ENCODE peak calls at places on chromosomes 5 and 9, in ten cellular contexts. U is A549; X is NCI-H1092; M is RKO; E is PC-3; H is GDM1; S is germinal center; J is activated T-cell treated with anti-CD3 and anti-CD28 coated beads for 48 hours; N is osteoblast; Q is activated CD8-positive, alpha-beta T cell treated with anti-CD3 and anti-CD28 coated beads for 36 hours. Y is an unnamed sample.

GRCh38 chr5:51678335-51678734 is 295.1 kb downstream of the ISL1 start:
- DNase-seq in U (no peak), X (no peak), M (no peak), E (no peak), H (no peak), S (no peak), J (no peak), N (no peak), Q (no peak), Y (no peak)

GRCh38 chr9:103471241-103471640 is 476.1 kb downstream of the CYLC2 start:
- DNase-seq in U (no peak), X (no peak), M (no peak), E (peak), H (no peak), S (no peak), J (no peak), N (no peak), Q (no peak), Y (no peak)

GRCh38 chr5:139147743-139148079 is 50.5 kb downstream of the SIL1 start:
- DNase-seq in U (no peak), X (peak), M (no peak), E (no peak), H (no peak), S (no peak), J (no peak), N (no peak), Q (no peak), Y (peak)

GRCh38 chr9:132977626-132978450 is 656 bp upstream of the GFI1B start:
- DNase-seq in U (peak), X (no peak), M (peak), E (peak), H (peak), S (peak), J (peak), N (peak), Q (peak), Y (peak)

GRCh38 chr5:133967124-133967523 is 1.3 kb downstream of the C5orf15 start:
- DNase-seq in U (no peak), X (no peak), M (peak), E (no peak), H (no peak), S (no peak), J (no peak), N (no peak), Q (no peak), Y (peak)

GRCh38 chr9:14466429-14466818 is 152.5 kb upstream of the NFIB start:
- DNase-seq in U (no peak), X (peak), M (no peak), E (no peak), H (no peak), S (no peak), J (no peak), N (no peak), Q (no peak), Y (no peak)

GRCh38 chr5:87752362-87752761 is 339.6 kb upstream of the CCNH start:
- DNase-seq in U (no peak), X (no peak), M (no peak), E (peak), H (no peak), S (no peak), J (no peak), N (no peak), Q (no peak), Y (no peak)

GRCh38 chr5:9655641-9656040 is 25.5 kb upstream of the TAS2R1 start:
- DNase-seq in U (no peak), X (no peak), M (no peak), E (no peak), H (no peak), S (no peak), J (no peak), N (no peak), Q (no peak), Y (no peak)

GRCh38 chr5:52893105-52893504 is 96.0 kb upstream of the ITGA2 start:
- DNase-seq in U (no peak), X (no peak), M (peak), E (peak), H (no peak), S (no peak), J (no peak), N (peak), Q (no peak), Y (peak)

GRCh38 chr5:177419045-177419444 is 7.4 kb upstream of the GRK6 start:
- DNase-seq in U (no peak), X (no peak), M (no peak), E (no peak), H (no peak), S (no peak), J (no peak), N (peak), Q (no peak), Y (peak)

GRCh38 chr9:135137398-135137832 is 49.9 kb downstream of the OLFM1 start:
- DNase-seq in U (no peak), X (peak), M (no peak), E (no peak), H (no peak), S (no peak), J (no peak), N (peak), Q (no peak), Y (no peak)

GRCh38 chr9:97504381-97505216 is 3.1 kb downstream of the TMOD1 start:
- DNase-seq in U (no peak), X (no peak), M (no peak), E (no peak), H (no peak), S (no peak), J (no peak), N (peak), Q (no peak), Y (no peak)

GRCh38 chr5:127014573-127014972 is 15.8 kb downstream of the MARCHF3 start:
- DNase-seq in U (no peak), X (no peak), M (no peak), E (no peak), H (no peak), S (no peak), J (no peak), N (no peak), Q (no peak), Y (no peak)

GRCh38 chr5:110159202-110159601 is 469.5 kb downstream of the MAN2A1 start:
- DNase-seq in U (no peak), X (no peak), M (peak), E (peak), H (no peak), S (no peak), J (no peak), N (no peak), Q (no peak), Y (peak)

GRCh38 chr5:59756373-59757035 is 137.0 kb downstream of the PDE4D start:
- DNase-seq in U (peak), X (no peak), M (no peak), E (peak), H (no peak), S (no peak), J (no peak), N (peak), Q (no peak), Y (no peak)

GRCh38 chr9:128192601-128193371 is 1.4 kb upstream of the CIZ1 start:
- DNase-seq in U (peak), X (peak), M (peak), E (peak), H (no peak), S (peak), J (peak), N (peak), Q (peak), Y (peak)

GRCh38 chr9:106860731-106861584 is 2.0 kb upstream of the ZNF462 start:
- DNase-seq in U (peak), X (no peak), M (peak), E (peak), H (no peak), S (no peak), J (no peak), N (peak), Q (no peak), Y (peak)

GRCh38 chr9:122190597-122191381 is 31.1 kb downstream of the MORN5 start:
- DNase-seq in U (peak), X (no peak), M (peak), E (peak), H (no peak), S (no peak), J (peak), N (peak), Q (peak), Y (peak)

GRCh38 chr5:133196441-133197085 is 144.8 kb downstream of the HSPA4 start:
- DNase-seq in U (no peak), X (no peak), M (no peak), E (no peak), H (no peak), S (no peak), J (no peak), N (no peak), Q (no peak), Y (no peak)

GRCh38 chr9:136860529-136860928 is 5.6 kb downstream of the EDF1 start:
- DNase-seq in U (no peak), X (no peak), M (no peak), E (no peak), H (no peak), S (no peak), J (no peak), N (peak), Q (no peak), Y (no peak)

GRCh38 chr5:95446560-95447221 is 55.5 kb downstream of the FAM81B start:
- DNase-seq in U (no peak), X (no peak), M (no peak), E (peak), H (no peak), S (no peak), J (no peak), N (no peak), Q (no peak), Y (no peak)

GRCh38 chr5:32027717-32028321 is 146.3 kb downstream of the GOLPH3 start:
- DNase-seq in U (peak), X (no peak), M (peak), E (peak), H (no peak), S (no peak), J (no peak), N (peak), Q (no peak), Y (peak)

GRCh38 chr5:122773615-122774014 is 1.3 kb upstream of the SNX2 start:
- DNase-seq in U (no peak), X (no peak), M (no peak), E (no peak), H (no peak), S (no peak), J (no peak), N (no peak), Q (no peak), Y (no peak)

GRCh38 chr9:4922730-4923129 is 62.3 kb upstream of the JAK2 start:
- DNase-seq in U (no peak), X (no peak), M (no peak), E (no peak), H (no peak), S (no peak), J (no peak), N (no peak), Q (no peak), Y (no peak)

GRCh38 chr5:132500931-132501628 is 10.5 kb upstream of the IRF1 start:
- DNase-seq in U (peak), X (peak), M (no peak), E (peak), H (peak), S (peak), J (no peak), N (peak), Q (peak), Y (peak)

GRCh38 chr9:2833096-2833495 is 10.8 kb downstream of the PUM3 start:
- DNase-seq in U (no peak), X (no peak), M (no peak), E (no peak), H (no peak), S (no peak), J (no peak), N (no peak), Q (no peak), Y (no peak)

Y was measured in EL.